ENCODE peak calls at places on chromosomes 13 and 19, in ten cellular contexts. T, F, J, V, M, C, H, X, D and N are unnamed samples.

GRCh38 chr13:31540316-31540715 is 199.0 kb upstream of the RXFP2 start:
- DNase-seq in F (no peak), V (no peak), C (no peak), H (no peak), D (no peak), X (no peak), J (no peak), M (no peak), T (no peak), N (no peak)

GRCh38 chr19:17069249-17069648 is 6.0 kb downstream of the HAUS8 start:
- DNase-seq in M (no peak), C (no peak), F (no peak), H (no peak), X (no peak), D (no peak), J (no peak), V (no peak), T (no peak), N (no peak)

GRCh38 chr19:4371209-4371897 is 28.0 kb downstream of the MPND start:
- DNase-seq in F (no peak), V (no peak), H (no peak), M (no peak), D (no peak), J (no peak), T (no peak), X (peak; percentile 93), C (no peak), N (peak; percentile 85)

GRCh38 chr19:12090807-12091206 is 26.3 kb downstream of the ZNF844 start:
- DNase-seq in D (peak; percentile 8), V (no peak), H (peak; percentile 67), M (peak; percentile 53), F (no peak), X (peak; percentile 85), T (peak; percentile 67), C (peak; percentile 33), J (peak; percentile 77), N (peak; percentile 90)

GRCh38 chr19:5292843-5293606 is 47.6 kb downstream of the PTPRS start:
- DNase-seq in C (peak; percentile 95), X (peak; percentile 91), M (peak; percentile 65), T (peak; percentile 45), D (peak; percentile 1), V (no peak), J (no peak), H (peak; percentile 97), F (no peak), N (peak; percentile 91)

GRCh38 chr19:44623626-44624025 is 10.3 kb downstream of the IGSF23 start:
- DNase-seq in J (no peak), C (no peak), X (no peak), F (no peak), M (no peak), H (no peak), T (no peak), V (no peak), D (no peak), N (no peak)

GRCh38 chr13:67099494-67099893 is 130.6 kb downstream of the PCDH9 start:
- DNase-seq in C (no peak), X (no peak), T (no peak), M (no peak), J (no peak), H (no peak), F (no peak), V (no peak), D (no peak), N (no peak)

GRCh38 chr13:76644906-76645305 is 241.3 kb downstream of the KCTD12 start:
- DNase-seq in J (no peak), D (no peak), F (no peak), C (no peak), M (no peak), T (no peak), X (no peak), V (no peak), H (no peak), N (no peak)

GRCh38 chr19:20423381-20424207 is 142.0 kb downstream of the ZNF737 start:
- DNase-seq in X (no peak), H (peak; percentile 22), F (no peak), C (no peak), V (peak; percentile 2), M (peak; percentile 7), J (peak; percentile 58), D (no peak), T (peak; percentile 65), N (peak; percentile 44)

GRCh38 chr13:19153782-19154450 is 27.7 kb downstream of the TUBA3C start:
- DNase-seq in M (no peak), T (no peak), J (no peak), X (no peak), F (no peak), H (no peak), V (no peak), D (no peak), C (peak; percentile 6), N (no peak)